ENCODE peak calls at places on chromosomes 11 and 22, in four cellular contexts. L, I, W and D are unnamed samples.
A peak's percentile ranks its signal among the peaks of the same experiment; 100 is the strongest.

GRCh38 chr22:31442768-31443489 is 43.5 kb downstream of the DRG1 start:
- DNase-seq in L (no peak), I (no peak), W (no peak), D (no peak)

GRCh38 chr22:37661160-37661924 is 2.8 kb downstream of the PDXP start:
- DNase-seq in L (peak; percentile 62), I (no peak), W (peak; percentile 90), D (peak; percentile 64)

GRCh38 chr11:16876053-16876752 is 137.8 kb downstream of the C11orf58 start:
- DNase-seq in L (no peak), I (no peak), W (no peak), D (no peak)

GRCh38 chr22:42217752-42218280 is 52.6 kb downstream of the TCF20 start:
- DNase-seq in L (no peak), I (no peak), W (no peak), D (no peak)

GRCh38 chr11:40514124-40514523 is 945.3 kb downstream of the LRRC4C start:
- DNase-seq in L (no peak), I (no peak), W (no peak), D (no peak)

GRCh38 chr11:62542111-62542745 is 4.4 kb downstream of the AHNAK start:
- DNase-seq in L (no peak), I (no peak), W (no peak), D (no peak)

GRCh38 chr11:14179126-14179820 is 179.7 kb downstream of the RRAS2 start:
- DNase-seq in L (no peak), I (no peak), W (no peak), D (no peak)

GRCh38 chr11:122796128-122796717 is 42.1 kb upstream of the CRTAM start:
- DNase-seq in L (peak; percentile 37), I (no peak), W (peak; percentile 9), D (peak; percentile 73)

GRCh38 chr22:19890502-19891349 is 36.1 kb upstream of the GNB1L start:
- DNase-seq in L (no peak), I (no peak), W (no peak), D (no peak)

GRCh38 chr11:13227676-13228255 is 49.8 kb upstream of the BMAL1 start:
- DNase-seq in L (no peak), I (no peak), W (no peak), D (no peak)

GRCh38 chr11:9069256-9069655 is 22.1 kb downstream of the SCUBE2 start:
- DNase-seq in L (no peak), I (no peak), W (no peak), D (no peak)
- TF ChIP-seq SP1 in L (no peak), I (no peak), W (no peak), D (no peak)

GRCh38 chr11:67199751-67200150 is 66.5 kb upstream of the GRK2 start:
- DNase-seq in L (no peak), I (no peak), W (no peak), D (no peak)
- TF ChIP-seq FOXM1 in L (no peak), I (no peak), W (no peak), D (no peak)

GRCh38 chr22:36590441-36591056 is 61.6 kb upstream of the EIF3D start:
- DNase-seq in L (no peak), I (no peak), W (no peak), D (no peak)
- TF ChIP-seq SP1 in L (no peak), I (no peak), W (no peak), D (no peak)

GRCh38 chr11:132866783-132867545 is 665.3 kb downstream of the OPCML start:
- DNase-seq in L (no peak), I (no peak), W (no peak), D (no peak)
- TF ChIP-seq FOXM1 in L (no peak), I (no peak), W (no peak), D (no peak)

GRCh38 chr11:134503596-134503995 is 91.6 kb upstream of the B3GAT1 start:
- DNase-seq in L (no peak), I (no peak), W (no peak), D (no peak)
- TF ChIP-seq SP1 in L (no peak), I (no peak), W (no peak), D (no peak)

GRCh38 chr11:112697371-112697770 is 263.8 kb upstream of the NCAM1 start:
- DNase-seq in L (no peak), I (no peak), W (no peak), D (no peak)

GRCh38 chr11:112689851-112690250 is 271.4 kb upstream of the NCAM1 start:
- DNase-seq in L (no peak), I (no peak), W (no peak), D (no peak)

GRCh38 chr11:112694813-112695212 is 266.4 kb upstream of the NCAM1 start:
- DNase-seq in L (no peak), I (no peak), W (no peak), D (no peak)

GRCh38 chr11:112694244-112694643 is 267.0 kb upstream of the NCAM1 start:
- DNase-seq in L (no peak), I (no peak), W (no peak), D (no peak)

GRCh38 chr11:112693781-112694180 is 267.4 kb upstream of the NCAM1 start:
- DNase-seq in L (no peak), I (no peak), W (no peak), D (no peak)
- TF ChIP-seq FOXM1 in L (no peak), I (no peak), W (no peak), D (no peak)

DNA sequence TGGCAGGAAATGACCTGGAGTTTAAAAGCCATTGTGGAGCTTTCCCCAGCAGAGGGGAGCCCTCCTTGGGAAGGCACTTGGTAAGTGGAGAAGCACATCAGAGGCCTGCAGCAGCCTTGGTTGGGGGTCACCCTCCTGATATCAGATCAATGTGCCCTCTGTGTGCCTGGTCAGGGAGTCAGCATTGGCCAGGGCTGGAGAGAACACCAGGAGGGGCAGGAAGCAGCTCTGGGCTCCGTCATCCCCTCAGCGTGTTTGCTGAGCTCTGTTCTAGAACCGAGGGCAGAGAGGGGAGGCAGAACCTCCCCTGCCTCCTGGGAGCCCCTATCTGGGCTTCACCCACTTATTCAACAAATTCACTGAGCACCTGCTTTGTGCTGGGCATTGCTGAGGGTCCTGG is 846.0 kb downstream of the TBC1D22A start:
- DNase-seq in L (no peak), I (no peak), W (no peak), D (no peak)
- TF ChIP-seq SP1 in L (no peak), I (no peak), W (no peak), D (no peak)

GRCh38 chr11:111001986-111002616 is 243.4 kb upstream of the POU2AF2 start:
- DNase-seq in L (no peak), I (no peak), W (no peak), D (no peak)
- TF ChIP-seq FOXM1 in L (no peak), I (no peak), W (no peak), D (no peak)

GRCh38 chr11:130212431-130212961 is 52.9 kb downstream of the ST14 start:
- DNase-seq in L (no peak), I (no peak), W (no peak), D (no peak)
- TF ChIP-seq SP1 in L (no peak), I (no peak), W (no peak), D (no peak)

DNA sequence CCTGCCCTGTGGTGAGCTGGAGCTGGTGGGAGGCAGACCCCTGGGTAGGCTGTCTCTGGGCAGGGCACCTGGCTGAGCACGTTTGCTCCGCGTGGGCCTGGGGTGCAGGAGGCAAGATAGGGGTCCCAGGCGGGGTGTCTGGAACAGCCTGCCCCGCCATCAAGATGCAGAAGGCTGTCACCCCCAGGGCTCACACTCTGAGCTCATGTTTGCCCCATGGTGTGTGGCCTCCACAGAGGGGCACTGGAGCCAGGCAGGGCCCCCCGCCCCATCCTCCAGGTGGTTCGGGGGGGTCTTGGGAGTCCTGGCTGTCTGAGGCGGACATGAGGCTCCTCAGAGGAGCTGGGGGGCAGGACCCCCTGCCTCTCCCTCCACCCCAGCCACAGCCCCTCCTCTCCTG is 28.9 kb upstream of the CARS1 start:
- DNase-seq in L (no peak), I (no peak), W (no peak), D (no peak)
- TF ChIP-seq FOXM1 in L (no peak), I (no peak), W (no peak), D (no peak)